ENCODE peak calls at places on chromosomes 11 and 22, in four cellular contexts. U is NCI-H2081 treated with DMSO at 0.1 percent for 48 hours, T is stomach, J is iris pigment epithelial cell. M is an unnamed sample.

GRCh38 chr11:134701564-134702165 is 289.6 kb upstream of the B3GAT1 start:
- DNase-seq in T (no peak), J (no peak), U (no peak), M (no peak)

GRCh38 chr11:126112547-126112946 is 49.9 kb upstream of the CDON start:
- DNase-seq in J (no peak), U (no peak), T (no peak), M (no peak)

GRCh38 chr11:105937331-105937730 is 84.7 kb downstream of the MSANTD4 start:
- DNase-seq in T (no peak), J (peak; percentile 81), U (no peak), M (no peak)

GRCh38 chr22:40300884-40301672 is 45.2 kb upstream of the ADSL start:
- DNase-seq in U (no peak), J (no peak), T (no peak), M (no peak)

GRCh38 chr22:43442386-43443060 is 30.7 kb downstream of the MPPED1 start:
- DNase-seq in J (no peak), T (no peak), U (no peak), M (no peak)

GRCh38 chr11:61079416-61080150 is 22.7 kb upstream of the CD5 start:
- DNase-seq in T (no peak), J (no peak), U (no peak), M (no peak)

GRCh38 chr22:32723632-32724031 is 77.9 kb upstream of the TIMP3 start:
- DNase-seq in J (peak; percentile 87), T (peak; percentile 34), U (no peak), M (no peak)

GRCh38 chr11:12177739-12178338 is 67.4 kb downstream of the MICAL2 start:
- DNase-seq in T (no peak), U (no peak), J (peak; percentile 53), M (no peak)

GRCh38 chr11:77636738-77637344 is 753 bp downstream of the CLNS1A start:
- DNase-seq in T (no peak), U (no peak), J (no peak), M (peak; percentile 15)

GRCh38 chr11:76664578-76665061 is 5.9 kb downstream of the LRRC32 start:
- DNase-seq in J (no peak), U (no peak), T (no peak), M (no peak)

GRCh38 chr22:38705235-38706100 is at the start of gene GTPBP1:
- DNase-seq in T (peak; percentile 98), U (peak; percentile 95), J (peak; percentile 100), M (peak; percentile 100)

GRCh38 chr22:38456841-38457699 is 2.1 kb upstream of the KCNJ4 start:
- DNase-seq in U (no peak), J (no peak), T (no peak), M (no peak)

GRCh38 chr11:94175545-94175944 is 46.9 kb downstream of the PANX1 start:
- DNase-seq in T (no peak), U (no peak), J (peak; percentile 92), M (no peak)

GRCh38 chr11:8959546-8960166 is 4.6 kb downstream of the TMEM9B start:
- DNase-seq in U (peak; percentile 2), J (peak; percentile 87), T (no peak), M (peak; percentile 91)

GRCh38 chr11:120168960-120169681 is 31.2 kb upstream of the TRIM29 start:
- DNase-seq in J (peak; percentile 39), U (no peak), T (peak; percentile 75), M (peak; percentile 89)

GRCh38 chr11:77129841-77130756 is 2.1 kb downstream of the MYO7A start:
- DNase-seq in T (no peak), U (no peak), J (no peak), M (no peak)

GRCh38 chr11:86116386-86116726 is 47.5 kb upstream of the PICALM start:
- DNase-seq in J (peak; percentile 90), U (no peak), T (no peak), M (no peak)

GRCh38 chr11:60775420-60775961 is 9.6 kb upstream of the MS4A10 start:
- DNase-seq in T (peak; percentile 88), U (peak; percentile 68), J (peak; percentile 88), M (peak; percentile 92)

M was measured in GM23338.